ENCODE peak calls at places on chromosome 12, in ten cellular contexts. One of them, this sample, is unnamed.

GRCh38 chr12:16297521-16297920 is 20.0 kb upstream of the SLC15A5 start:
- DNase-seq in GM12865: no peak
- DNase-seq in BE2C: no peak
- DNase-seq in activated CD4-positive, alpha-beta T cell treated with anti-CD3 and anti-CD28 coated beads, Interleukin-2, amount 50 U/mL, for 48 hours: no peak
- DNase-seq in T-cell: no peak
- DNase-seq in RPMI7951: no peak
- DNase-seq in Caco-2: no peak
- DNase-seq in fibroblast of gingiva: no peak
- DNase-seq in cardiac muscle cell: no peak
- DNase-seq in HuH-7: no peak
- DNase-seq in this sample: no peak

GRCh38 chr12:68515793-68516192 is 94.9 kb upstream of the RAP1B start:
- DNase-seq in GM12865: no peak
- DNase-seq in BE2C: no peak
- DNase-seq in activated CD4-positive, alpha-beta T cell treated with anti-CD3 and anti-CD28 coated beads, Interleukin-2, amount 50 U/mL, for 48 hours: no peak
- DNase-seq in T-cell: no peak
- DNase-seq in RPMI7951: no peak
- DNase-seq in Caco-2: no peak
- DNase-seq in fibroblast of gingiva: no peak
- DNase-seq in cardiac muscle cell: no peak
- DNase-seq in HuH-7: no peak
- DNase-seq in this sample: no peak

GRCh38 chr12:84159245-84159644 is 753.4 kb downstream of the SLC6A15 start:
- DNase-seq in GM12865: no peak
- DNase-seq in BE2C: no peak
- DNase-seq in activated CD4-positive, alpha-beta T cell treated with anti-CD3 and anti-CD28 coated beads, Interleukin-2, amount 50 U/mL, for 48 hours: no peak
- DNase-seq in T-cell: no peak
- DNase-seq in RPMI7951: no peak
- DNase-seq in Caco-2: no peak
- DNase-seq in fibroblast of gingiva: no peak
- DNase-seq in cardiac muscle cell: no peak
- DNase-seq in HuH-7: no peak
- DNase-seq in this sample: no peak

GRCh38 chr12:41459815-41460214 is 271.7 kb downstream of the PDZRN4 start:
- DNase-seq in GM12865: no peak
- DNase-seq in BE2C: no peak
- DNase-seq in activated CD4-positive, alpha-beta T cell treated with anti-CD3 and anti-CD28 coated beads, Interleukin-2, amount 50 U/mL, for 48 hours: no peak
- DNase-seq in T-cell: no peak
- DNase-seq in RPMI7951: no peak
- DNase-seq in Caco-2: no peak
- DNase-seq in fibroblast of gingiva: no peak
- DNase-seq in cardiac muscle cell: no peak
- DNase-seq in HuH-7: no peak
- DNase-seq in this sample: no peak

GRCh38 chr12:123131291-123131831 is 19.5 kb downstream of the PITPNM2 start:
- DNase-seq in GM12865: no peak
- DNase-seq in BE2C: peak; percentile 36
- DNase-seq in activated CD4-positive, alpha-beta T cell treated with anti-CD3 and anti-CD28 coated beads, Interleukin-2, amount 50 U/mL, for 48 hours: no peak
- DNase-seq in T-cell: no peak
- DNase-seq in RPMI7951: peak; percentile 74
- DNase-seq in Caco-2: no peak
- DNase-seq in fibroblast of gingiva: peak; percentile 40
- DNase-seq in cardiac muscle cell: no peak
- DNase-seq in HuH-7: no peak
- DNase-seq in this sample: no peak

GRCh38 chr12:122889658-122890561 is 6.0 kb downstream of the VPS37B start:
- DNase-seq in GM12865: no peak
- DNase-seq in BE2C: no peak
- DNase-seq in activated CD4-positive, alpha-beta T cell treated with anti-CD3 and anti-CD28 coated beads, Interleukin-2, amount 50 U/mL, for 48 hours: no peak
- DNase-seq in T-cell: no peak
- DNase-seq in RPMI7951: no peak
- DNase-seq in Caco-2: no peak
- DNase-seq in fibroblast of gingiva: no peak
- DNase-seq in cardiac muscle cell: no peak
- DNase-seq in HuH-7: no peak
- DNase-seq in this sample: no peak

GRCh38 chr12:48924617-48925217 is 575 bp downstream of the FKBP11 start:
- DNase-seq in GM12865: peak; percentile 90
- DNase-seq in BE2C: peak; percentile 78
- DNase-seq in activated CD4-positive, alpha-beta T cell treated with anti-CD3 and anti-CD28 coated beads, Interleukin-2, amount 50 U/mL, for 48 hours: peak; percentile 74
- DNase-seq in T-cell: peak; percentile 83
- DNase-seq in RPMI7951: peak; percentile 46
- DNase-seq in Caco-2: peak; percentile 81
- DNase-seq in fibroblast of gingiva: peak; percentile 17
- DNase-seq in cardiac muscle cell: peak; percentile 67
- DNase-seq in HuH-7: peak; percentile 79
- DNase-seq in this sample: peak; percentile 40

GRCh38 chr12:122216445-122216844 is 9.4 kb downstream of the DIABLO start:
- DNase-seq in GM12865: no peak
- DNase-seq in BE2C: no peak
- DNase-seq in activated CD4-positive, alpha-beta T cell treated with anti-CD3 and anti-CD28 coated beads, Interleukin-2, amount 50 U/mL, for 48 hours: no peak
- DNase-seq in T-cell: no peak
- DNase-seq in RPMI7951: no peak
- DNase-seq in Caco-2: no peak
- DNase-seq in fibroblast of gingiva: no peak
- DNase-seq in cardiac muscle cell: no peak
- DNase-seq in HuH-7: no peak
- DNase-seq in this sample: no peak

GRCh38 chr12:6573001-6573400 is 4.9 kb upstream of the NOP2 start:
- DNase-seq in GM12865: no peak
- DNase-seq in BE2C: no peak
- DNase-seq in activated CD4-positive, alpha-beta T cell treated with anti-CD3 and anti-CD28 coated beads, Interleukin-2, amount 50 U/mL, for 48 hours: no peak
- DNase-seq in T-cell: no peak
- DNase-seq in RPMI7951: no peak
- DNase-seq in Caco-2: no peak
- DNase-seq in fibroblast of gingiva: no peak
- DNase-seq in cardiac muscle cell: peak; percentile 68
- DNase-seq in HuH-7: no peak
- DNase-seq in this sample: no peak

GRCh38 chr12:106135781-106136180 is 3.0 kb downstream of the NUAK1 start:
- DNase-seq in GM12865: no peak
- DNase-seq in BE2C: no peak
- DNase-seq in activated CD4-positive, alpha-beta T cell treated with anti-CD3 and anti-CD28 coated beads, Interleukin-2, amount 50 U/mL, for 48 hours: no peak
- DNase-seq in T-cell: no peak
- DNase-seq in RPMI7951: no peak
- DNase-seq in Caco-2: no peak
- DNase-seq in fibroblast of gingiva: no peak
- DNase-seq in cardiac muscle cell: no peak
- DNase-seq in HuH-7: no peak
- DNase-seq in this sample: no peak

GRCh38 chr12:90953956-90954421 is 987 bp downstream of the CCER1 start:
- DNase-seq in GM12865: peak; percentile 70
- DNase-seq in BE2C: peak; percentile 39
- DNase-seq in activated CD4-positive, alpha-beta T cell treated with anti-CD3 and anti-CD28 coated beads, Interleukin-2, amount 50 U/mL, for 48 hours: peak; percentile 18
- DNase-seq in T-cell: no peak
- DNase-seq in RPMI7951: no peak
- DNase-seq in Caco-2: no peak
- DNase-seq in fibroblast of gingiva: no peak
- DNase-seq in cardiac muscle cell: no peak
- DNase-seq in HuH-7: peak; percentile 24
- DNase-seq in this sample: no peak

GRCh38 chr12:96310067-96310466 is 90.2 kb downstream of the CDK17 start:
- DNase-seq in GM12865: no peak
- DNase-seq in BE2C: no peak
- DNase-seq in activated CD4-positive, alpha-beta T cell treated with anti-CD3 and anti-CD28 coated beads, Interleukin-2, amount 50 U/mL, for 48 hours: no peak
- DNase-seq in T-cell: no peak
- DNase-seq in RPMI7951: no peak
- DNase-seq in Caco-2: no peak
- DNase-seq in fibroblast of gingiva: no peak
- DNase-seq in cardiac muscle cell: no peak
- DNase-seq in HuH-7: no peak
- DNase-seq in this sample: no peak

GRCh38 chr12:3034067-3034750 is 43.0 kb upstream of the TSPAN9 start:
- DNase-seq in GM12865: peak; percentile 75
- DNase-seq in BE2C: peak; percentile 85
- DNase-seq in activated CD4-positive, alpha-beta T cell treated with anti-CD3 and anti-CD28 coated beads, Interleukin-2, amount 50 U/mL, for 48 hours: peak; percentile 58
- DNase-seq in T-cell: no peak
- DNase-seq in RPMI7951: peak; percentile 39
- DNase-seq in Caco-2: peak; percentile 87
- DNase-seq in fibroblast of gingiva: peak; percentile 52
- DNase-seq in cardiac muscle cell: peak; percentile 88
- DNase-seq in HuH-7: peak; percentile 93
- DNase-seq in this sample: peak; percentile 70

GRCh38 chr12:132222096-132222807 is 78.0 kb downstream of the NOC4L start:
- DNase-seq in GM12865: peak; percentile 50
- DNase-seq in BE2C: peak; percentile 59
- DNase-seq in activated CD4-positive, alpha-beta T cell treated with anti-CD3 and anti-CD28 coated beads, Interleukin-2, amount 50 U/mL, for 48 hours: peak; percentile 26
- DNase-seq in T-cell: peak; percentile 56
- DNase-seq in RPMI7951: peak; percentile 78
- DNase-seq in Caco-2: peak; percentile 83
- DNase-seq in fibroblast of gingiva: peak; percentile 40
- DNase-seq in cardiac muscle cell: peak; percentile 45
- DNase-seq in HuH-7: peak; percentile 50
- DNase-seq in this sample: peak; percentile 67

GRCh38 chr12:93979189-93979588 is 169.2 kb upstream of the PLXNC1 start:
- DNase-seq in GM12865: peak; percentile 64
- DNase-seq in BE2C: no peak
- DNase-seq in activated CD4-positive, alpha-beta T cell treated with anti-CD3 and anti-CD28 coated beads, Interleukin-2, amount 50 U/mL, for 48 hours: peak; percentile 14
- DNase-seq in T-cell: no peak
- DNase-seq in RPMI7951: no peak
- DNase-seq in Caco-2: no peak
- DNase-seq in fibroblast of gingiva: peak; percentile 10
- DNase-seq in cardiac muscle cell: peak; percentile 35
- DNase-seq in HuH-7: no peak
- DNase-seq in this sample: no peak

GRCh38 chr12:74538491-74539258 is 1.0 kb downstream of the ATXN7L3B start:
- DNase-seq in GM12865: peak; percentile 63
- DNase-seq in BE2C: no peak
- DNase-seq in activated CD4-positive, alpha-beta T cell treated with anti-CD3 and anti-CD28 coated beads, Interleukin-2, amount 50 U/mL, for 48 hours: peak; percentile 21
- DNase-seq in T-cell: peak; percentile 51
- DNase-seq in RPMI7951: peak; percentile 5
- DNase-seq in Caco-2: no peak
- DNase-seq in fibroblast of gingiva: no peak
- DNase-seq in cardiac muscle cell: peak; percentile 5
- DNase-seq in HuH-7: no peak
- DNase-seq in this sample: no peak

GRCh38 chr12:106149096-106149784 is 10.5 kb upstream of the NUAK1 start:
- DNase-seq in GM12865: no peak
- DNase-seq in BE2C: no peak
- DNase-seq in activated CD4-positive, alpha-beta T cell treated with anti-CD3 and anti-CD28 coated beads, Interleukin-2, amount 50 U/mL, for 48 hours: peak; percentile 8
- DNase-seq in T-cell: no peak
- DNase-seq in RPMI7951: no peak
- DNase-seq in Caco-2: peak; percentile 57
- DNase-seq in fibroblast of gingiva: no peak
- DNase-seq in cardiac muscle cell: peak; percentile 58
- DNase-seq in HuH-7: no peak
- DNase-seq in this sample: no peak

GRCh38 chr12:79439179-79439825 is 251.5 kb downstream of the PAWR start:
- DNase-seq in GM12865: no peak
- DNase-seq in BE2C: no peak
- DNase-seq in activated CD4-positive, alpha-beta T cell treated with anti-CD3 and anti-CD28 coated beads, Interleukin-2, amount 50 U/mL, for 48 hours: no peak
- DNase-seq in T-cell: no peak
- DNase-seq in RPMI7951: no peak
- DNase-seq in Caco-2: no peak
- DNase-seq in fibroblast of gingiva: no peak
- DNase-seq in cardiac muscle cell: no peak
- DNase-seq in HuH-7: no peak
- DNase-seq in this sample: no peak

GRCh38 chr12:30902606-30903005 is 23.9 kb upstream of the TSPAN11 start:
- DNase-seq in GM12865: no peak
- DNase-seq in BE2C: no peak
- DNase-seq in activated CD4-positive, alpha-beta T cell treated with anti-CD3 and anti-CD28 coated beads, Interleukin-2, amount 50 U/mL, for 48 hours: no peak
- DNase-seq in T-cell: no peak
- DNase-seq in RPMI7951: no peak
- DNase-seq in Caco-2: no peak
- DNase-seq in fibroblast of gingiva: peak; percentile 71
- DNase-seq in cardiac muscle cell: no peak
- DNase-seq in HuH-7: no peak
- DNase-seq in this sample: no peak